ENCODE peak calls at places on chromosomes 13 and 19, in five cellular contexts. One of them, this sample, is unnamed.

GRCh38 chr13:37492741-37493514 is 105.6 kb downstream of the POSTN start:
- DNase-seq in epithelial cell of esophagus: peak; percentile 14
- DNase-seq in astrocyte of the cerebellum: peak; percentile 70
- DNase-seq in ovary: no peak
- DNase-seq in heart right ventricle: no peak
- DNase-seq in this sample: no peak

GRCh38 chr19:38557205-38557799 is 60.5 kb downstream of the MAP4K1 start:
- DNase-seq in epithelial cell of esophagus: no peak
- DNase-seq in astrocyte of the cerebellum: no peak
- DNase-seq in ovary: no peak
- DNase-seq in heart right ventricle: no peak
- DNase-seq in this sample: peak; percentile 85

GRCh38 chr13:107713314-107713713 is 502.0 kb downstream of the LIG4 start:
- DNase-seq in epithelial cell of esophagus: no peak
- DNase-seq in astrocyte of the cerebellum: no peak
- DNase-seq in ovary: no peak
- DNase-seq in heart right ventricle: no peak
- DNase-seq in this sample: no peak

GRCh38 chr19:44401108-44401786 is at the start of gene ZNF285:
- DNase-seq in epithelial cell of esophagus: peak; percentile 96
- DNase-seq in astrocyte of the cerebellum: peak; percentile 90
- DNase-seq in ovary: peak; percentile 93
- DNase-seq in heart right ventricle: peak; percentile 95
- DNase-seq in this sample: peak; percentile 92

GRCh38 chr13:80040977-80041310 is 300.0 kb downstream of the SPRY2 start:
- DNase-seq in epithelial cell of esophagus: no peak
- DNase-seq in astrocyte of the cerebellum: no peak
- DNase-seq in ovary: no peak
- DNase-seq in heart right ventricle: no peak
- DNase-seq in this sample: no peak

GRCh38 chr13:45168555-45168930 is 32.3 kb downstream of the KCTD4 start:
- DNase-seq in epithelial cell of esophagus: no peak
- DNase-seq in astrocyte of the cerebellum: no peak
- DNase-seq in ovary: no peak
- DNase-seq in heart right ventricle: no peak
- DNase-seq in this sample: no peak

GRCh38 chr13:32314968-32315254 is 252 bp downstream of the ZAR1L start:
- DNase-seq in epithelial cell of esophagus: peak; percentile 42
- DNase-seq in astrocyte of the cerebellum: peak; percentile 27
- DNase-seq in ovary: no peak
- DNase-seq in heart right ventricle: peak; percentile 56
- DNase-seq in this sample: no peak

GRCh38 chr13:50291611-50292010 is 276.4 kb downstream of the KCNRG start:
- DNase-seq in epithelial cell of esophagus: peak; percentile 10
- DNase-seq in astrocyte of the cerebellum: no peak
- DNase-seq in ovary: no peak
- DNase-seq in heart right ventricle: no peak
- DNase-seq in this sample: no peak

GRCh38 chr13:30307194-30307965 is at the start of gene KATNAL1:
- DNase-seq in epithelial cell of esophagus: peak; percentile 45
- DNase-seq in astrocyte of the cerebellum: no peak
- DNase-seq in ovary: peak; percentile 89
- DNase-seq in heart right ventricle: peak; percentile 78
- DNase-seq in this sample: peak; percentile 93

GRCh38 chr19:57830071-57830602 is at the start of gene ZNF587B:
- DNase-seq in epithelial cell of esophagus: peak; percentile 85
- DNase-seq in astrocyte of the cerebellum: peak; percentile 44
- DNase-seq in ovary: peak; percentile 80
- DNase-seq in heart right ventricle: peak; percentile 86
- DNase-seq in this sample: peak; percentile 84

GRCh38 chr19:18674616-18675015 is 8.9 kb upstream of the CRTC1 start:
- DNase-seq in epithelial cell of esophagus: no peak
- DNase-seq in astrocyte of the cerebellum: no peak
- DNase-seq in ovary: no peak
- DNase-seq in heart right ventricle: peak; percentile 72
- DNase-seq in this sample: no peak

GRCh38 chr13:53137777-53138176 is 109.2 kb downstream of the OLFM4 start:
- DNase-seq in epithelial cell of esophagus: peak; percentile 27
- DNase-seq in astrocyte of the cerebellum: no peak
- DNase-seq in ovary: no peak
- DNase-seq in heart right ventricle: no peak
- DNase-seq in this sample: no peak

GRCh38 chr13:77620138-77620537 is 77.3 kb upstream of the SLAIN1 start:
- DNase-seq in epithelial cell of esophagus: no peak
- DNase-seq in astrocyte of the cerebellum: no peak
- DNase-seq in ovary: no peak
- DNase-seq in heart right ventricle: no peak
- DNase-seq in this sample: no peak

GRCh38 chr19:15187026-15188007 is 13.5 kb downstream of the NOTCH3 start:
- DNase-seq in epithelial cell of esophagus: peak; percentile 52
- DNase-seq in astrocyte of the cerebellum: no peak
- DNase-seq in ovary: no peak
- DNase-seq in heart right ventricle: no peak
- DNase-seq in this sample: no peak

GRCh38 chr13:78137404-78138142 is 218.9 kb upstream of the EDNRB start:
- DNase-seq in epithelial cell of esophagus: peak; percentile 70
- DNase-seq in astrocyte of the cerebellum: peak; percentile 57
- DNase-seq in ovary: no peak
- DNase-seq in heart right ventricle: no peak
- DNase-seq in this sample: no peak

GRCh38 chr13:27481766-27482165 is 31.4 kb upstream of the MTIF3 start:
- DNase-seq in epithelial cell of esophagus: peak; percentile 63
- DNase-seq in astrocyte of the cerebellum: no peak
- DNase-seq in ovary: no peak
- DNase-seq in heart right ventricle: no peak
- DNase-seq in this sample: peak; percentile 80
- TF ChIP-seq CTCF in epithelial cell of esophagus: peak; percentile 88
- TF ChIP-seq CTCF in astrocyte of the cerebellum: peak; percentile 55
- TF ChIP-seq CTCF in ovary: no peak
- TF ChIP-seq CTCF in heart right ventricle: peak; percentile 47
- TF ChIP-seq CTCF in this sample: peak; percentile 42

GRCh38 chr19:35718345-35719041 is 690 bp downstream of the KMT2B start:
- DNase-seq in epithelial cell of esophagus: peak; percentile 35
- DNase-seq in astrocyte of the cerebellum: no peak
- DNase-seq in ovary: peak; percentile 73
- DNase-seq in heart right ventricle: peak; percentile 40
- DNase-seq in this sample: peak; percentile 93
- TF ChIP-seq CTCF in epithelial cell of esophagus: no peak
- TF ChIP-seq CTCF in astrocyte of the cerebellum: no peak
- TF ChIP-seq CTCF in ovary: no peak
- TF ChIP-seq CTCF in heart right ventricle: no peak
- TF ChIP-seq CTCF in this sample: no peak

DNA sequence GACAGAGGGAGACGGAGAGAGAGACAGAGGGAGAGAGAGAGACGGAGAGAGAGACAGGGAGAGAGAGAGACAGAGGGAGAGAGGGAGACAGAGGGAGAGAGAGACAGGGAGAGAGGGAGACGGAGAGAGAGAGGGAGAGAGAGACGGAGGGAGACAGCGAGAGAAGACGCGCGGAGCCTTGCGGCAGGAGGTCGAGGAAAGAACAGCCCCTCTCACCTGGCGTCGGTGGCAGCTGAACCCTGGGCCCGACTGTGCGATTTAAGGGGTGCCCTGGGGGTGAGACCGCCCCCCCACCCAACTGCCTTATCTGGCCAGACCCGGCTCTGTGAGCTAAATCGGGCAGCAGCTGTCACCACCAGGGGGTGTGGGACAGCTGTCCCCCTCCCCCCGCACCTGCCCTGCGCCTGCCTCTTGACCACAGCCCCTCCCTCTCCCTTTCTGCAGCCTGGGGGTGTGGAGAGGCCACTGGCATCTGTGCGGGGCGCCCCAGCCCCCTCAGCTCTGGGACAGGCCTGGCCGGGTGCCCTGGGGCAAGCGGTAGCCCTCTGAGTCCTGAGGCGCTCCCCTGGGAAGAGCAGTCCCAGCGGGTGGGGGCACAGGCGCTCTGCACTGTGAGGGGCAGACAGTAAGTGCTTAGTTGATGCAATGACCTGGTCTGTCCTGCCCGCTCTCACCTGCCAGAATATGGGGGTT is 10.8 kb downstream of the JOSD2 start:
- DNase-seq in epithelial cell of esophagus: no peak
- DNase-seq in astrocyte of the cerebellum: no peak
- DNase-seq in ovary: no peak
- DNase-seq in heart right ventricle: peak; percentile 81
- DNase-seq in this sample: peak; percentile 70
- TF ChIP-seq CTCF in epithelial cell of esophagus: peak; percentile 17
- TF ChIP-seq CTCF in astrocyte of the cerebellum: peak; percentile 11
- TF ChIP-seq CTCF in ovary: no peak
- TF ChIP-seq CTCF in heart right ventricle: no peak
- TF ChIP-seq CTCF in this sample: no peak

GRCh38 chr19:13883665-13884064 is 6.7 kb downstream of the NANOS3 start:
- DNase-seq in epithelial cell of esophagus: no peak
- DNase-seq in astrocyte of the cerebellum: no peak
- DNase-seq in ovary: no peak
- DNase-seq in heart right ventricle: no peak
- DNase-seq in this sample: no peak
- TF ChIP-seq CTCF in epithelial cell of esophagus: peak; percentile 25
- TF ChIP-seq CTCF in astrocyte of the cerebellum: no peak
- TF ChIP-seq CTCF in ovary: no peak
- TF ChIP-seq CTCF in heart right ventricle: no peak
- TF ChIP-seq CTCF in this sample: no peak

DNA sequence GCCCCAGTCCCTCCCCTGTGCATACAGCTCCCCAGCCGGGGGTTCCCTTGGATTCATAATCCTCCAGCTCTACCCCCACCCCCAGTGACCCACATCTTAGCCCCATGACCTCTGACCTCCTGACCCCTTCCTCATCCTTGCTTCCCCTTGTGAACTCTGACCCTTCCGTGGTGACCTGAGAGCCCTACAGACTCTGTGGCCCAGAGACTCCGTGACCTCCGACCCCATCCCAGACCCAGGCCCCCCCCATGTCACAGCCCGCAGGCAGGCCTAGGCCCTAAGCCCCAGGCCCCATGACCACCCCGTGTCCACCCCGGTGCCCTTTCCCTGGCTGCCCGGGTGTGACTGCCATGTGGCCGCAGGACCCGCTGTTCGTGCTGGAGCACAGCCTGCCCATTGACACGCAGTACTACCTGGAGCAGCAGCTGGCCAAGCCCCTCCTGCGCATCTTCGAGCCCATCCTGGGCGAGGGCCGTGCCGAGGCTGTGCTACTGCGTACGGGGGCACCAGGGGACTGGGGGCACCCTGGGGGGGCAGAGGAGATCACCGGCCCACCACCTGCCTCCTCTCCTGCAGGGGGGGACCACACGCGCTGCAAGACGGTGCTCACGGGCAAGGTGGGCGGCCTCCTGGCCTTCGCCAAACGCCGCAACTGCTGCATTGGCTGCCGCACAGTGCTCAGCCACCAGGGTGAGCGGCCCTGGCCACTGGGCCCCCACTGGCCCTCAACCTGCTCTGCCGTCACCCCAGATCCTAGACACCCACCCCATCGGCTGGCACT is 2.5 kb upstream of the SPIB start:
- DNase-seq in epithelial cell of esophagus: no peak
- DNase-seq in astrocyte of the cerebellum: no peak
- DNase-seq in ovary: no peak
- DNase-seq in heart right ventricle: no peak
- DNase-seq in this sample: peak; percentile 85
- TF ChIP-seq CTCF in epithelial cell of esophagus: no peak
- TF ChIP-seq CTCF in astrocyte of the cerebellum: no peak
- TF ChIP-seq CTCF in ovary: no peak
- TF ChIP-seq CTCF in heart right ventricle: no peak
- TF ChIP-seq CTCF in this sample: no peak

GRCh38 chr13:28796938-28797257 is 23.2 kb upstream of the MTUS2 start:
- DNase-seq in epithelial cell of esophagus: no peak
- DNase-seq in astrocyte of the cerebellum: no peak
- DNase-seq in ovary: no peak
- DNase-seq in heart right ventricle: no peak
- DNase-seq in this sample: no peak
- TF ChIP-seq CTCF in epithelial cell of esophagus: no peak
- TF ChIP-seq CTCF in astrocyte of the cerebellum: no peak
- TF ChIP-seq CTCF in ovary: no peak
- TF ChIP-seq CTCF in heart right ventricle: no peak
- TF ChIP-seq CTCF in this sample: no peak

GRCh38 chr19:8335343-8336071 is 7.6 kb downstream of the KANK3 start:
- DNase-seq in epithelial cell of esophagus: no peak
- DNase-seq in astrocyte of the cerebellum: no peak
- DNase-seq in ovary: no peak
- DNase-seq in heart right ventricle: no peak
- DNase-seq in this sample: peak; percentile 56
- TF ChIP-seq CTCF in epithelial cell of esophagus: no peak
- TF ChIP-seq CTCF in astrocyte of the cerebellum: peak; percentile 15
- TF ChIP-seq CTCF in ovary: no peak
- TF ChIP-seq CTCF in heart right ventricle: no peak
- TF ChIP-seq CTCF in this sample: peak; percentile 22

DNA sequence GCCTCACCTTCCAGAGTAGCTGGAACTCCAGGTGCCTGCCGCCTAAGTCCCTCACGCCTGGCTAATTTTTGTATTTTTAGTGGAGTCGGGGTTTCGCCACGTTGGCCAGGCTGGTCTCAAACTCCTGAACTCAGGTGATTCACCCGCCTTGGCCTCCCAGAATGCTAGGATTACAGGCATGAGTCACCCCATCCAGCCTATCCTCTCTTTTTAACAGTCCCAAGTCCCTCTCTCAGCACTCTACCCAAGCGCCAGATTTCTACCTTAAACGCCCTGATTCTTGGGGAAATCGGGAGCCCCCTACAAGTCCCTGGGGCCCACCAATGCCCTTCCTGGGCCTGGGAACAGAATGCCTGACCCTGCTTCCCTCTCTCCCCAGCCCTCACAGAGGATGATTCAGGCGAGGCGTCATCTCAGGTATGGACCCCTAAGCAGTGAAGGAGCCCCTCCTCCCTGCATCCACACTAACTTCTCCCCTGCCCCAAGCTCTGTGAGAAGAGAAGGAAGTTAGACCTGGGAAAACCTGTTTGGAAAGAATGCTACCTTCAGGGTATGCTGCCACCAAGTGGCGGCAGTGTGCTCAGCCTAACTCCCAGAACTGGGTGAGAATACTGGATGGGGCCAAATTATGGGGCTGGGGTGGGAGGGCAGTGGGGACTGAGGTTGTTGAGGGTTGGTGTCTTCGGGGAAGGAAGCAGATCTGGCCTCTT is 20.8 kb upstream of the EBI3 start:
- DNase-seq in epithelial cell of esophagus: peak; percentile 56
- DNase-seq in astrocyte of the cerebellum: no peak
- DNase-seq in ovary: no peak
- DNase-seq in heart right ventricle: no peak
- DNase-seq in this sample: no peak
- TF ChIP-seq CTCF in epithelial cell of esophagus: peak; percentile 47
- TF ChIP-seq CTCF in astrocyte of the cerebellum: peak; percentile 46
- TF ChIP-seq CTCF in ovary: no peak
- TF ChIP-seq CTCF in heart right ventricle: no peak
- TF ChIP-seq CTCF in this sample: no peak